ENCODE peak calls at places on chromosomes 5 and 9, in seven cellular contexts. Q is mesendoderm, M is H1, V is mesenchymal stem cell, I is IMR-90, J is neuronal stem cell, P is trophoblast cell. L is an unnamed sample. For H3K4me1, the result is how much of the 10 kb centered on the place peaks cover.

GRCh38 chr5:9895305-9895650 is 265.1 kb upstream of the TAS2R1 start:
- DNase-seq in Q (peak), M (no peak), V (no peak), I (no peak), J (no peak), P (no peak), L (peak)

GRCh38 chr9:116905131-116905724 is 218.1 kb downstream of the TRIM32 start:
- DNase-seq in Q (no peak), M (no peak), V (no peak), I (no peak), J (peak), P (no peak), L (peak)

GRCh38 chr5:170885779-170886178 is 24.0 kb downstream of the RANBP17 start:
- DNase-seq in Q (no peak), M (no peak), V (peak), I (peak), J (no peak), P (no peak), L (no peak)

GRCh38 chr5:19928556-19929421 is 59.2 kb downstream of the CDH18 start:
- DNase-seq in Q (peak), M (no peak), V (peak), I (peak), J (no peak), P (no peak), L (no peak)

GRCh38 chr9:109956811-109957440 is 176.9 kb downstream of the PALM2AKAP2 start:
- DNase-seq in Q (peak), M (no peak), V (peak), I (peak), J (peak), P (no peak), L (no peak)

GRCh38 chr9:123445981-123446610 is 90.1 kb downstream of the CRB2 start:
- DNase-seq in Q (peak), M (no peak), V (no peak), I (peak), J (no peak), P (peak), L (peak)

GRCh38 chr5:10130881-10131280 is 118.8 kb downstream of the ATPSCKMT start:
- DNase-seq in Q (peak), M (no peak), V (peak), I (no peak), J (no peak), P (no peak), L (no peak)

GRCh38 chr5:81505672-81506071 is 111.7 kb upstream of the ACOT12 start:
- DNase-seq in Q (no peak), M (no peak), V (no peak), I (no peak), J (no peak), P (no peak), L (no peak)

GRCh38 chr9:120441446-120442279 is 138.3 kb downstream of the CDK5RAP2 start:
- DNase-seq in Q (no peak), M (no peak), V (peak), I (peak), J (no peak), P (peak), L (no peak)

GRCh38 chr5:127602896-127603470 is 45.9 kb upstream of the CTXN3 start:
- DNase-seq in Q (no peak), M (no peak), V (no peak), I (no peak), J (no peak), P (no peak), L (no peak)

GRCh38 chr5:173917788-173918786 is 29.9 kb downstream of the CPEB4 start:
- DNase-seq in Q (peak), M (no peak), V (peak), I (peak), J (peak), P (peak), L (peak)

GRCh38 chr9:23754551-23754950 is 71.5 kb downstream of the ELAVL2 start:
- DNase-seq in Q (no peak), M (no peak), V (no peak), I (no peak), J (no peak), P (no peak), L (no peak)

GRCh38 chr5:37054391-37054790 is 177.8 kb downstream of the NIPBL start:
- DNase-seq in Q (no peak), M (no peak), V (no peak), I (no peak), J (no peak), P (no peak), L (no peak)
- H4K8ac ChIP-seq in Q (no peak), M (no peak), V (no peak), I (no peak), J (no peak), P (no peak), L (no peak)

GRCh38 chr5:6319116-6319515 is 59.2 kb downstream of the MED10 start:
- DNase-seq in Q (no peak), M (no peak), V (no peak), I (no peak), J (no peak), P (no peak), L (no peak)

GRCh38 chr5:6328173-6328572 is 50.2 kb downstream of the MED10 start:
- DNase-seq in Q (peak), M (peak), V (no peak), I (peak), J (peak), P (peak), L (peak)

GRCh38 chr5:6321078-6321477 is 57.3 kb downstream of the MED10 start:
- DNase-seq in Q (no peak), M (no peak), V (no peak), I (no peak), J (no peak), P (no peak), L (no peak)

GRCh38 chr5:6317133-6317532 is 61.2 kb downstream of the MED10 start:
- DNase-seq in Q (no peak), M (no peak), V (no peak), I (no peak), J (no peak), P (no peak), L (no peak)

GRCh38 chr5:6322163-6322713 is 56.1 kb downstream of the MED10 start:
- DNase-seq in Q (no peak), M (no peak), V (no peak), I (no peak), J (no peak), P (no peak), L (no peak)
- H2BK120ac ChIP-seq in Q (no peak), M (no peak), V (no peak), I (no peak), J (no peak), P (no peak), L (no peak)

DNA sequence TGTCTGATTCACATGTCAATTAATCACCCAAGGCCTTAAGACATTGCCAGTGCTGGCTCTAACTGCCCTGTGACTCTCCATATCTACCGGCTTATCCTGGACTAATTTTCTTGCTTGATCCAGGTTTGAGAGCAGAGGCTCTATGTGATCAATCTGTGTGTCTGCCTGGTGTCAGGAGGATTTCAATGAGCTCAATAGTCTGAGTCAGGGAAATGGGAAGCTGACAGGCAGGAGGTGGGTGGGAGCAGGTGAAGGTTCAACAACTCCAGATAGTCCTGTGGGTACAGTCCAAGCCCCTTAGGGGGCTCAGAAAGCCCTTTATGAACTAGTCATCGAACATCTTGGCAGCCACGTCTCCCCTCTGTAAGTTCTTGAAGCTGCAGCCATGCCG is 72.2 kb downstream of the SHB start:
- DNase-seq in Q (no peak), M (no peak), V (no peak), I (no peak), J (no peak), P (no peak), L (no peak)
- H3K4me1 ChIP-seq in Q (under half), M (under half), V (half or more), I (half or more), J (under half), P (under half), L (under half)

GRCh38 chr5:66494437-66494836 is 101.8 kb upstream of the MAST4 start:
- DNase-seq in Q (peak), M (peak), V (no peak), I (no peak), J (no peak), P (no peak), L (peak)
- H4K8ac ChIP-seq in Q (no peak), M (no peak), V (no peak), I (no peak), J (no peak), P (no peak), L (no peak)

GRCh38 chr9:69829484-69829883 is 8.9 kb downstream of the CFAP95 start:
- DNase-seq in Q (no peak), M (no peak), V (no peak), I (no peak), J (no peak), P (no peak), L (no peak)

GRCh38 chr9:69834056-69834455 is 13.4 kb downstream of the CFAP95 start:
- DNase-seq in Q (no peak), M (no peak), V (no peak), I (no peak), J (no peak), P (no peak), L (no peak)

GRCh38 chr9:69834591-69835184 is 14.1 kb downstream of the CFAP95 start:
- DNase-seq in Q (no peak), M (no peak), V (no peak), I (no peak), J (no peak), P (no peak), L (no peak)

GRCh38 chr9:69835412-69836080 is 14.9 kb downstream of the CFAP95 start:
- DNase-seq in Q (no peak), M (no peak), V (no peak), I (no peak), J (no peak), P (no peak), L (no peak)

GRCh38 chr9:69831621-69832020 is 11.0 kb downstream of the CFAP95 start:
- DNase-seq in Q (no peak), M (no peak), V (no peak), I (no peak), J (no peak), P (no peak), L (no peak)
- H2BK120ac ChIP-seq in Q (no peak), M (no peak), V (no peak), I (no peak), J (no peak), P (no peak), L (no peak)

GRCh38 chr5:122120957-122121356 is 8.4 kb upstream of the ZNF474 start:
- DNase-seq in Q (no peak), M (no peak), V (peak), I (peak), J (no peak), P (peak), L (no peak)

GRCh38 chr5:122121782-122122465 is 7.4 kb upstream of the ZNF474 start:
- DNase-seq in Q (no peak), M (no peak), V (no peak), I (peak), J (no peak), P (peak), L (no peak)

GRCh38 chr5:122126711-122127385 is 2.5 kb upstream of the ZNF474 start:
- DNase-seq in Q (no peak), M (no peak), V (no peak), I (peak), J (no peak), P (no peak), L (no peak)

GRCh38 chr5:122126177-122126701 is 3.1 kb upstream of the ZNF474 start:
- DNase-seq in Q (no peak), M (no peak), V (peak), I (peak), J (no peak), P (no peak), L (no peak)

DNA sequence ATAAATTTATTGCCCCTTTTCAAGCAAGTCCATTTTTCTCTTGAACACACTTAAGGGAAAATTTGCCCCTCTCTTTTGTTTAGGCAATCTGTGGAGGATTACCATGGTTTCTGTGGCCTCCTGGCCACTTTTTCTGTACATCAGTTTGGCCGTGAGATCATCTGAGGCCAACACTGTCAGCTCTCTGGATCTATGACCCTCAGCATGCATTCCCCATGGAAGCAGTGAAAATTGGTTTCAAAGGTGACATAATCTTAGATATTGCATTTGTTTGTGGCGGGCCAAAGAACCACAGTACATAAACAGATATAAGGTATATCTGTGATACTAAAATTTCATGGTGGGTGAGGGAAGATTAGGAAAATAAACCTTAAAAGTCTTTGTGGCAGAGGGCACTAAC is 4.6 kb upstream of the ZNF474 start:
- DNase-seq in Q (no peak), M (no peak), V (no peak), I (no peak), J (no peak), P (no peak), L (no peak)
- H3K4me1 ChIP-seq in Q (under half), M (under half), V (under half), I (under half), J (under half), P (under half), L (under half)

GRCh38 chr5:177373806-177374205 is 10.4 kb upstream of the SLC34A1 start:
- DNase-seq in Q (peak), M (no peak), V (no peak), I (no peak), J (no peak), P (no peak), L (peak)
- H4K8ac ChIP-seq in Q (no peak), M (no peak), V (no peak), I (no peak), J (no peak), P (no peak), L (no peak)

GRCh38 chr9:4092793-4093709 is 206.8 kb downstream of the GLIS3 start:
- DNase-seq in Q (no peak), M (no peak), V (peak), I (peak), J (no peak), P (no peak), L (no peak)
- H2BK120ac ChIP-seq in Q (no peak), M (no peak), V (no peak), I (no peak), J (no peak), P (no peak), L (no peak)

L was measured in H9.